ENCODE peak calls at places on chromosomes 3 and 15, in seven cellular contexts. One of them, this sample, is unnamed.

GRCh38 chr3:52886049-52886730 is 11.2 kb downstream of the STIMATE start:
- DNase-seq in fibroblast of the aortic adventitia: no peak
- DNase-seq in esophagus squamous epithelium: no peak
- DNase-seq in cardiac fibroblast: no peak
- DNase-seq in GM23338: no peak
- DNase-seq in GM20000: no peak
- DNase-seq in foreskin keratinocyte: no peak
- DNase-seq in this sample: no peak

GRCh38 chr3:157436583-157437300 is at the start of gene PTX3:
- DNase-seq in fibroblast of the aortic adventitia: peak
- DNase-seq in esophagus squamous epithelium: peak
- DNase-seq in cardiac fibroblast: peak
- DNase-seq in GM23338: peak
- DNase-seq in GM20000: peak
- DNase-seq in foreskin keratinocyte: peak
- DNase-seq in this sample: peak

GRCh38 chr3:125618208-125618607 is 22.9 kb upstream of the OSBPL11 start:
- DNase-seq in fibroblast of the aortic adventitia: no peak
- DNase-seq in esophagus squamous epithelium: no peak
- DNase-seq in cardiac fibroblast: no peak
- DNase-seq in GM23338: no peak
- DNase-seq in GM20000: no peak
- DNase-seq in foreskin keratinocyte: no peak
- DNase-seq in this sample: no peak

GRCh38 chr3:127069814-127070440 is 87.0 kb downstream of the PLXNA1 start:
- DNase-seq in fibroblast of the aortic adventitia: no peak
- DNase-seq in esophagus squamous epithelium: no peak
- DNase-seq in cardiac fibroblast: no peak
- DNase-seq in GM23338: no peak
- DNase-seq in GM20000: no peak
- DNase-seq in foreskin keratinocyte: no peak
- DNase-seq in this sample: no peak

GRCh38 chr15:99967841-99968371 is 234.7 kb upstream of the LYSMD4 start:
- DNase-seq in fibroblast of the aortic adventitia: no peak
- DNase-seq in esophagus squamous epithelium: no peak
- DNase-seq in cardiac fibroblast: no peak
- DNase-seq in GM23338: no peak
- DNase-seq in GM20000: no peak
- DNase-seq in foreskin keratinocyte: peak
- DNase-seq in this sample: no peak

GRCh38 chr3:172228041-172228440 is 188.7 kb downstream of the FNDC3B start:
- DNase-seq in fibroblast of the aortic adventitia: no peak
- DNase-seq in esophagus squamous epithelium: no peak
- DNase-seq in cardiac fibroblast: no peak
- DNase-seq in GM23338: peak
- DNase-seq in GM20000: no peak
- DNase-seq in foreskin keratinocyte: no peak
- DNase-seq in this sample: no peak

GRCh38 chr3:69914395-69914794 is 85.1 kb upstream of the SAMMSON start:
- DNase-seq in fibroblast of the aortic adventitia: no peak
- DNase-seq in esophagus squamous epithelium: no peak
- DNase-seq in cardiac fibroblast: no peak
- DNase-seq in GM23338: no peak
- DNase-seq in GM20000: no peak
- DNase-seq in foreskin keratinocyte: peak
- DNase-seq in this sample: no peak

GRCh38 chr3:45064512-45065372 is 38.6 kb downstream of the CLEC3B start:
- DNase-seq in fibroblast of the aortic adventitia: peak
- DNase-seq in esophagus squamous epithelium: no peak
- DNase-seq in cardiac fibroblast: peak
- DNase-seq in GM23338: no peak
- DNase-seq in GM20000: no peak
- DNase-seq in foreskin keratinocyte: peak
- DNase-seq in this sample: peak

GRCh38 chr15:48153526-48153925 is 24.6 kb downstream of the MYEF2 start:
- DNase-seq in fibroblast of the aortic adventitia: no peak
- DNase-seq in esophagus squamous epithelium: no peak
- DNase-seq in cardiac fibroblast: no peak
- DNase-seq in GM23338: no peak
- DNase-seq in GM20000: no peak
- DNase-seq in foreskin keratinocyte: no peak
- DNase-seq in this sample: no peak

GRCh38 chr3:16873872-16874271 is 10.9 kb upstream of the PLCL2 start:
- DNase-seq in fibroblast of the aortic adventitia: no peak
- DNase-seq in esophagus squamous epithelium: no peak
- DNase-seq in cardiac fibroblast: no peak
- DNase-seq in GM23338: no peak
- DNase-seq in GM20000: no peak
- DNase-seq in foreskin keratinocyte: no peak
- DNase-seq in this sample: no peak

GRCh38 chr3:114903213-114903612 is 243.9 kb downstream of the ZBTB20 start:
- DNase-seq in fibroblast of the aortic adventitia: no peak
- DNase-seq in esophagus squamous epithelium: no peak
- DNase-seq in cardiac fibroblast: no peak
- DNase-seq in GM23338: no peak
- DNase-seq in GM20000: no peak
- DNase-seq in foreskin keratinocyte: no peak
- DNase-seq in this sample: no peak

GRCh38 chr3:116473602-116474001 is 28.3 kb upstream of the LSAMP start:
- DNase-seq in fibroblast of the aortic adventitia: no peak
- DNase-seq in esophagus squamous epithelium: no peak
- DNase-seq in cardiac fibroblast: no peak
- DNase-seq in GM23338: no peak
- DNase-seq in GM20000: no peak
- DNase-seq in foreskin keratinocyte: no peak
- DNase-seq in this sample: no peak

GRCh38 chr15:68303560-68304436 is 26.3 kb downstream of the FEM1B start:
- DNase-seq in fibroblast of the aortic adventitia: no peak
- DNase-seq in esophagus squamous epithelium: no peak
- DNase-seq in cardiac fibroblast: no peak
- DNase-seq in GM23338: no peak
- DNase-seq in GM20000: no peak
- DNase-seq in foreskin keratinocyte: no peak
- DNase-seq in this sample: no peak

DNA sequence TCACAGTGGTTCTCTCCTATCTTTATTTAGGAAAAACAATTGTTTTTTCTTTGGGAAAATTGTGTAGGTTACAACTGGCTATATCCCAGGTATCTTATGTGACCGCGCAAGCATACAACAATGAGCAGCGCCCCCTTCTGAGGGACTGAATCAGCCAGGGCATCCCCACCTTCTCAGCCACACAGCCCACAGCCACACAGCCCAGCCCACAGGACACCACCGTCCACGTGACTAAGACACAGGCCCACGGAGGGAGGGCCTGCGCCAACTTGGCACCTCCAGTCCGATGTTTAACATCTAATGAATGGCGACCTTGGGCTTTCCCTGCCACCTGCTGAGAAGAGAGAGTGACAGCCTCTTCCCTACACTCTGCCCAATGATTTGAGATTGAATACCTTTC is 68.1 kb downstream of the ATP10A start:
- DNase-seq in fibroblast of the aortic adventitia: no peak
- DNase-seq in esophagus squamous epithelium: no peak
- DNase-seq in cardiac fibroblast: no peak
- DNase-seq in GM23338: no peak
- DNase-seq in GM20000: no peak
- DNase-seq in foreskin keratinocyte: no peak
- DNase-seq in this sample: no peak
- TF ChIP-seq CTCF in fibroblast of the aortic adventitia: no peak
- TF ChIP-seq CTCF in esophagus squamous epithelium: no peak
- TF ChIP-seq CTCF in cardiac fibroblast: no peak
- TF ChIP-seq CTCF in GM23338: no peak
- TF ChIP-seq CTCF in GM20000: no peak
- TF ChIP-seq CTCF in foreskin keratinocyte: no peak
- TF ChIP-seq CTCF in this sample: no peak

GRCh38 chr3:28574036-28574435 is 225.4 kb upstream of the AZI2 start:
- DNase-seq in fibroblast of the aortic adventitia: no peak
- DNase-seq in esophagus squamous epithelium: no peak
- DNase-seq in cardiac fibroblast: no peak
- DNase-seq in GM23338: no peak
- DNase-seq in GM20000: no peak
- DNase-seq in foreskin keratinocyte: no peak
- DNase-seq in this sample: no peak

GRCh38 chr3:28577941-28578340 is 229.3 kb upstream of the AZI2 start:
- DNase-seq in fibroblast of the aortic adventitia: no peak
- DNase-seq in esophagus squamous epithelium: no peak
- DNase-seq in cardiac fibroblast: no peak
- DNase-seq in GM23338: no peak
- DNase-seq in GM20000: no peak
- DNase-seq in foreskin keratinocyte: no peak
- DNase-seq in this sample: no peak

GRCh38 chr3:28575100-28575747 is 226.6 kb upstream of the AZI2 start:
- DNase-seq in fibroblast of the aortic adventitia: no peak
- DNase-seq in esophagus squamous epithelium: no peak
- DNase-seq in cardiac fibroblast: no peak
- DNase-seq in GM23338: peak
- DNase-seq in GM20000: no peak
- DNase-seq in foreskin keratinocyte: no peak
- DNase-seq in this sample: no peak

GRCh38 chr3:28576590-28577220 is 228.1 kb upstream of the AZI2 start:
- DNase-seq in fibroblast of the aortic adventitia: no peak
- DNase-seq in esophagus squamous epithelium: no peak
- DNase-seq in cardiac fibroblast: no peak
- DNase-seq in GM23338: peak
- DNase-seq in GM20000: peak
- DNase-seq in foreskin keratinocyte: no peak
- DNase-seq in this sample: no peak

DNA sequence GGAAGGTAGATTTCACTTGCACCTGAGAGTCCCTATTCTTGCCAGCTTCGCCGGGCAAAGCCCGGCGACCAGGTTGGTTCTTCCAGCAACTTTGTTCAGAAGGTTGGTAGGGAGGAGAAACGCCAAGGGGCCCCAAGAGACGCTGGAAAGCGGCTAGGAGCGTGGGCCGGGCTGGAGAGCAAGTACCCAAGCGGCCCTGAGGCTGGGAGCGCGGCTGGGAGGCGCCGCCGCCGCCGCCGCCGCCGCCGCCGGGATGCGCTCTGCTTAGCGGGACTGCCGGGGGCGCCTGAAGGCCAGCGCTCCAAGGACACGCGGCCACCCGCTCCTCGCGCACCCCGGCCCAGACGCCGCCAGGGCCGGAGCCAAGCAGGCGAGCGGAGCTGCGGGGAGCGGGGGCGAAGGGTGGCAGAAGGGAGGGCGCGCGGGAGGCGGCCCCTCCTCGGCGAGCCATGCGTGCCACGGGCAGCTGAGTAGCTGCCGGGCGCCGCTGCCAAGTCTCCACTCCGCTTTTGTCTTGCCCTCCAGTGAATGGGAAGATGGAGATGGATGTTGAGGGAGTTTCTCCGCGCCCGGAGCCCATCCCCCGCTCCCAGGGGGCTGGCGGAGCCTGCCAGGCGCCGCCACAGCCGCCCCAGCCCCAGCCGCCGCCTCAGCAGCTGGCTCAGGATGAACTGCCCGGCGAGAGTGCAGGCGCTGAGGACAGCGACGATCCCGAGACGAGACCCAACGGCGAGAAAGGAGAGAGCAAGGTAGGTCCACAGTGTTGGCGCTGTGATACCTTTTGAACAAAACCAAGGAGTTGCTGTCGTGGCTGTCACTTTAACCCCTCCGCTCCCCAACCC is 227.3 kb upstream of the AZI2 start:
- DNase-seq in fibroblast of the aortic adventitia: no peak
- DNase-seq in esophagus squamous epithelium: no peak
- DNase-seq in cardiac fibroblast: peak
- DNase-seq in GM23338: peak
- DNase-seq in GM20000: peak
- DNase-seq in foreskin keratinocyte: no peak
- DNase-seq in this sample: no peak
- TF ChIP-seq CTCF in fibroblast of the aortic adventitia: no peak
- TF ChIP-seq CTCF in esophagus squamous epithelium: no peak
- TF ChIP-seq CTCF in cardiac fibroblast: no peak
- TF ChIP-seq CTCF in GM23338: no peak
- TF ChIP-seq CTCF in GM20000: no peak
- TF ChIP-seq CTCF in foreskin keratinocyte: no peak
- TF ChIP-seq CTCF in this sample: no peak

DNA sequence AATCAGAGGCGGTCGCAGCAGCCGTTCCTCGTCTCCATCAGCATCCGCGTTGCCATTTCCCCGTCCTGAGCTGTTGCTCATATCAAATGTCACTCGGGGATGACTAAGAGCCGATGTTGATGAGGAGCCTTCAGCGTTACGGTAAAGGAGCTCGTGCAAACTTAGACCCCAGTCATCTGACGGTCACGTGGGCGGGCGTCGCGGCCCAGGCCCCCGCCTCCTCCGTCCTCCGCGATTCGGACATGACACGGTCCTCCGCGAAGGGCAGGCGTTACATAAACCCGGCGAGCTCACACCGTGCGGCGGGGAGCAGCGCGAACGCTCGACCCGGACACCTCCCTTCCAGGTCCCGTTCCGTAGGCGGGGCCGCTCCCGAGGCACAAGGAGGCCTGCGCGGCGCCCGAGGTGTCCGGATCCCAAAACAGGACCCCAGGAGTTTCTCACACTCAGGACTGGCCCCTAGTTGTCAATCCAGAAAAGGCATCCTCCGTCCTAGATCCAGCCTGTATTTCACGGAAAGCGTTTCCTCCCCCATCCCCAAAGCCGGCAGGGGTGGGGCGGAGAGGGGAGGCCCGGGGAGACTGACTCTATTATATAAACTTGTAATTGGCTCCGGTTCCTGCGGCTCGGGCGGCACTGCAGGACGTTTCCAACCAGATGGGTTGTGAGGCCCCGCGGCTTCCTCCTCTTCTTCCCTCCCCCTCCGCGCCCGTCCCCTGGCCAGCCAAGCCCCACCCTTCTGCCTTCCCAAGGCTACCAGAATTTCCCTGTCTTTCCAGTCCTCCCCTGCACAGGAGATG is 100.0 kb upstream of the IGF1R start:
- DNase-seq in fibroblast of the aortic adventitia: peak
- DNase-seq in esophagus squamous epithelium: peak
- DNase-seq in cardiac fibroblast: peak
- DNase-seq in GM23338: peak
- DNase-seq in GM20000: no peak
- DNase-seq in foreskin keratinocyte: peak
- DNase-seq in this sample: peak
- TF ChIP-seq CTCF in fibroblast of the aortic adventitia: peak
- TF ChIP-seq CTCF in esophagus squamous epithelium: no peak
- TF ChIP-seq CTCF in cardiac fibroblast: no peak
- TF ChIP-seq CTCF in GM23338: peak
- TF ChIP-seq CTCF in GM20000: no peak
- TF ChIP-seq CTCF in foreskin keratinocyte: peak
- TF ChIP-seq CTCF in this sample: peak

DNA sequence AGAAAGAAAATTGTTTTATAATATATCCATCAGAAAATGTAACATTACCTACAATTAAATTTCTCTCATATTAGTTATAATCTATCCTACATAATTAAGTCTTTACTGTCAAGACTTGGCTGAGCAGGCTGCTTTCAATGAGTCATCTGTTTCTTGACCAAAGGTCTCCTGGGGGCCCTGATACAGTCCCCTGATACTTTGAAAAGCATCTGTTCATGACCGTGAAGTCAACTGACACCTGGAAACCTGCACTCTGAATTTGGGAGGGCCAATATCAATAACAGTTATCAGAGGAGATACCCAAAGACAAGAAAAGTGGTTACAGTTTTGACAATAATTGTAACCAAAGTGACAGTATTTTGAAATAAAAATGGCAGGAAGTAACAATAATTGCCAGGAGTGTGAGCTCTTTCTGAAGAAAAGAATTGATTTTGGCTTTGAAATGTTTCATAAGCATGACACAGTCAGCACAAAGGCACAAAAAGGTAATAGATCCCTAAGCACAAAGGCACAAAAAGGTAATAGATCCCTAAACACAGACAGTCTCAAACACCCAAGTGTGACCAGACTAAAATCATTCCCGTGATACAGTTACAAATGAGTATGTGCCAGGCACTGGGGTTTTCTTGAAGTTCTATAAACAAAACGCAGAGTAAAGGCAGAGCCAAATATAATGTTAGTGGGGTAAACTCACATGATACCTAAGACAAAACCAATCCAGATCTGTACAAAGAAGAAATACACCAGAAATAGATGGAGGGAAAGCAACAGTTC is 260.7 kb downstream of the PLOD2 start:
- DNase-seq in fibroblast of the aortic adventitia: no peak
- DNase-seq in esophagus squamous epithelium: no peak
- DNase-seq in cardiac fibroblast: no peak
- DNase-seq in GM23338: no peak
- DNase-seq in GM20000: peak
- DNase-seq in foreskin keratinocyte: no peak
- DNase-seq in this sample: no peak
- TF ChIP-seq CTCF in fibroblast of the aortic adventitia: no peak
- TF ChIP-seq CTCF in esophagus squamous epithelium: no peak
- TF ChIP-seq CTCF in cardiac fibroblast: no peak
- TF ChIP-seq CTCF in GM23338: no peak
- TF ChIP-seq CTCF in GM20000: no peak
- TF ChIP-seq CTCF in foreskin keratinocyte: no peak
- TF ChIP-seq CTCF in this sample: no peak